ENCODE peak calls at places on chromosomes 7 and 10, in six cellular contexts. J is WTC11, B is osteoblast, F is cardiac fibroblast, G is left cardiac atrium, I is HepG2. U is an unnamed sample.

GRCh38 chr7:67625257-67625713 is 628.7 kb downstream of the TYW1 start:
- DNase-seq in G (peak; percentile 83), J (peak; percentile 92), B (peak; percentile 78), I (peak; percentile 51), F (peak; percentile 44), U (peak; percentile 84)

GRCh38 chr7:137480824-137481365 is 137.4 kb upstream of the PTN start:
- DNase-seq in J (no peak), G (no peak), I (no peak), F (peak; percentile 23), B (no peak), U (no peak)

GRCh38 chr7:39535064-39535463 is 31.1 kb upstream of the YAE1 start:
- DNase-seq in F (no peak), I (no peak), B (no peak), G (no peak), J (no peak), U (no peak)

GRCh38 chr7:69683002-69683401 is 84.7 kb downstream of the AUTS2 start:
- DNase-seq in B (no peak), I (no peak), J (peak; percentile 31), G (no peak), F (no peak), U (no peak)

GRCh38 chr10:13528138-13528874 is 508 bp downstream of the BEND7 start:
- DNase-seq in I (no peak), J (peak; percentile 38), G (peak; percentile 32), F (no peak), B (peak; percentile 92), U (peak; percentile 34)

GRCh38 chr10:130746311-130746710 is 565.2 kb downstream of the TCERG1L start:
- DNase-seq in J (no peak), B (no peak), G (no peak), F (no peak), I (no peak), U (no peak)

GRCh38 chr10:22010973-22011408 is 7.5 kb upstream of the DNAJC1 start:
- DNase-seq in J (no peak), B (no peak), G (no peak), F (peak; percentile 56), I (no peak), U (peak; percentile 8)

GRCh38 chr10:70212879-70213278 is 20.4 kb downstream of the PPA1 start:
- DNase-seq in I (no peak), J (no peak), G (no peak), F (no peak), B (no peak), U (no peak)

GRCh38 chr10:35637456-35637855 is 4.6 kb downstream of the FZD8 start:
- DNase-seq in J (peak; percentile 50), G (no peak), F (no peak), B (no peak), I (no peak), U (no peak)

GRCh38 chr7:105940111-105940510 is 23.0 kb upstream of the CDHR3 start:
- DNase-seq in G (no peak), J (no peak), I (peak; percentile 81), B (no peak), F (no peak), U (no peak)

GRCh38 chr7:51160990-51161615 is 155.5 kb downstream of the COBL start:
- DNase-seq in I (peak; percentile 42), F (peak; percentile 83), J (peak; percentile 78), G (peak; percentile 71), B (peak; percentile 92), U (peak; percentile 63)

GRCh38 chr10:44593952-44594351 is 209.1 kb upstream of the CXCL12 start:
- DNase-seq in B (no peak), I (no peak), J (no peak), G (no peak), F (no peak), U (no peak)

U was measured in AG08395.